ENCODE peak calls at places on chromosome 1, in five cellular contexts. One of them, this sample, is unnamed. For H3K36me3 and H3K27me3, the result is how much of the 10 kb centered on the place peaks cover.

GRCh38 chr1:234409328-234409727 is 36.1 kb downstream of the COA6 start:
- DNase-seq in hepatocyte: no peak
- DNase-seq in aorta: no peak
- DNase-seq in PC-3: no peak
- DNase-seq in endodermal cell: no peak
- DNase-seq in this sample: no peak

GRCh38 chr1:111197598-111198289 is 2.7 kb downstream of the DENND2D start:
- DNase-seq in hepatocyte: no peak
- DNase-seq in aorta: no peak
- DNase-seq in PC-3: peak
- DNase-seq in endodermal cell: peak
- DNase-seq in this sample: peak

GRCh38 chr1:66374561-66375111 is 159.3 kb upstream of the SGIP1 start:
- DNase-seq in hepatocyte: no peak
- DNase-seq in aorta: no peak
- DNase-seq in PC-3: peak
- DNase-seq in endodermal cell: no peak
- DNase-seq in this sample: peak

GRCh38 chr1:27885620-27886352 is 13.4 kb downstream of the THEMIS2 start:
- DNase-seq in hepatocyte: no peak
- DNase-seq in aorta: no peak
- DNase-seq in PC-3: no peak
- DNase-seq in endodermal cell: no peak
- DNase-seq in this sample: no peak

GRCh38 chr1:27455166-27455811 is 34.7 kb downstream of the WASF2 start:
- DNase-seq in hepatocyte: peak
- DNase-seq in aorta: no peak
- DNase-seq in PC-3: no peak
- DNase-seq in endodermal cell: no peak
- DNase-seq in this sample: no peak

GRCh38 chr1:94037392-94038229 is 83.3 kb downstream of the ABCA4 start:
- DNase-seq in hepatocyte: no peak
- DNase-seq in aorta: no peak
- DNase-seq in PC-3: peak
- DNase-seq in endodermal cell: no peak
- DNase-seq in this sample: no peak

GRCh38 chr1:67856921-67857320 is 23.7 kb upstream of the GNG12 start:
- DNase-seq in hepatocyte: no peak
- DNase-seq in aorta: no peak
- DNase-seq in PC-3: no peak
- DNase-seq in endodermal cell: no peak
- DNase-seq in this sample: no peak

GRCh38 chr1:108824051-108824450 is 32.8 kb downstream of the AKNAD1 start:
- DNase-seq in hepatocyte: no peak
- DNase-seq in aorta: no peak
- DNase-seq in PC-3: no peak
- DNase-seq in endodermal cell: no peak
- DNase-seq in this sample: no peak

DNA sequence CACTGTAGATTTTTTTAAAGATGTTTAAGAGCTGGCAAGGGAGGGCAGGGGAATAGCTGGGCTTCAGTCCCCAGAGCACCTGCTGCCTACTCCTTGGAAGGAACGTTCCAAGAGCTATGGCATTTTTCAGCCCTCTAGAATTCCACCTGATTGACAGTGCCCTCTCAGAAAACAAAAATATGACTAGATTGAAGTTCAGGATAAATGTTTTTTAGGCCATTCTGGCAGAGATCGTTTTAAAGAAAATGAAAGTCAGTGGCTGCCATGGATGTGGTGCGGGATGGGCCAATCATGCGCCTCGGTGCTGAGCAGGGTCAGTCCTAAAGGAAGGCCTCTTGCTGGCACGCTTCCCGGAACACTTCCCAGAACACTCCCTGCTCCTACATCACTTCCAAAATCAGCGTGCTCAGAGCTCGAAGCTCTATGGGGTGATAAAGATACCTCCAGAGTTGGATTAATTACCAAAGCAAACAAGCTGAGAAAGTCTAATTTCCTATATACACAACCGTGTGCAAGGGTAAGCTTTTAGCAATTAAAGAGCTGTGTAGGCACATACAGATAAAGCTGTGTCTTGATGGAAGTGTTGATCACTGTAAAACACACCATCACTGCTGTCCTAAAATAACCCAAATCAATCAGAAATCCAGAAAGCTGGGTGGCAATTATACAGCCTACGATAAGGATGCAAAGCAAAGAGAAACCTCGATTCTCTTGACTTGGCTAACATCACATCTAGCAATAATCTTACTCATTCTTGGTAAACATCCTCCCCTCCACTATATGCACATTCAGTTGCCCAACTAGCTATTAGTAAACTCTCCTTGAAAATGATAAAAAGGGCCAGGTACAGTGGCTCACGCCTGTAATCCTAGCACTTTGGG is 34.6 kb downstream of the TGFBR3 start:
- DNase-seq in hepatocyte: peak
- DNase-seq in aorta: peak
- DNase-seq in PC-3: peak
- DNase-seq in endodermal cell: no peak
- DNase-seq in this sample: peak
- H3K4me3 ChIP-seq in hepatocyte: no peak
- H3K4me3 ChIP-seq in aorta: peak
- H3K4me3 ChIP-seq in PC-3: peak
- H3K4me3 ChIP-seq in endodermal cell: no peak
- H3K4me3 ChIP-seq in this sample: no peak

GRCh38 chr1:36358514-36359084 is 27.1 kb downstream of the STK40 start:
- DNase-seq in hepatocyte: no peak
- DNase-seq in aorta: no peak
- DNase-seq in PC-3: no peak
- DNase-seq in endodermal cell: no peak
- DNase-seq in this sample: no peak
- H3K36me3 ChIP-seq in hepatocyte: under half
- H3K36me3 ChIP-seq in aorta: under half
- H3K36me3 ChIP-seq in PC-3: half or more
- H3K36me3 ChIP-seq in endodermal cell: half or more
- H3K36me3 ChIP-seq in this sample: half or more

GRCh38 chr1:201376464-201377374 is 761 bp downstream of the TNNT2 start:
- DNase-seq in hepatocyte: peak
- DNase-seq in aorta: no peak
- DNase-seq in PC-3: peak
- DNase-seq in endodermal cell: peak
- DNase-seq in this sample: no peak
- H3K27me3 ChIP-seq in hepatocyte: under half
- H3K27me3 ChIP-seq in aorta: under half
- H3K27me3 ChIP-seq in PC-3: under half
- H3K27me3 ChIP-seq in endodermal cell: under half
- H3K27me3 ChIP-seq in this sample: under half

GRCh38 chr1:21278898-21279819 is 11.1 kb downstream of the ECE1 start:
- DNase-seq in hepatocyte: no peak
- DNase-seq in aorta: no peak
- DNase-seq in PC-3: no peak
- DNase-seq in endodermal cell: no peak
- DNase-seq in this sample: no peak
- H3K4me3 ChIP-seq in hepatocyte: no peak
- H3K4me3 ChIP-seq in aorta: no peak
- H3K4me3 ChIP-seq in PC-3: no peak
- H3K4me3 ChIP-seq in endodermal cell: no peak
- H3K4me3 ChIP-seq in this sample: no peak

GRCh38 chr1:96741335-96741734 is 19.8 kb downstream of the PTBP2 start:
- DNase-seq in hepatocyte: no peak
- DNase-seq in aorta: no peak
- DNase-seq in PC-3: no peak
- DNase-seq in endodermal cell: no peak
- DNase-seq in this sample: no peak

GRCh38 chr1:96749618-96750017 is 28.0 kb downstream of the PTBP2 start:
- DNase-seq in hepatocyte: no peak
- DNase-seq in aorta: no peak
- DNase-seq in PC-3: no peak
- DNase-seq in endodermal cell: no peak
- DNase-seq in this sample: no peak

GRCh38 chr1:96748078-96748477 is 26.5 kb downstream of the PTBP2 start:
- DNase-seq in hepatocyte: no peak
- DNase-seq in aorta: no peak
- DNase-seq in PC-3: no peak
- DNase-seq in endodermal cell: no peak
- DNase-seq in this sample: no peak

GRCh38 chr1:96747565-96747964 is 26.0 kb downstream of the PTBP2 start:
- DNase-seq in hepatocyte: no peak
- DNase-seq in aorta: no peak
- DNase-seq in PC-3: no peak
- DNase-seq in endodermal cell: no peak
- DNase-seq in this sample: no peak

GRCh38 chr1:96746440-96747223 is 25.0 kb downstream of the PTBP2 start:
- DNase-seq in hepatocyte: no peak
- DNase-seq in aorta: no peak
- DNase-seq in PC-3: no peak
- DNase-seq in endodermal cell: no peak
- DNase-seq in this sample: no peak
- H3K36me3 ChIP-seq in hepatocyte: under half
- H3K36me3 ChIP-seq in aorta: under half
- H3K36me3 ChIP-seq in PC-3: under half
- H3K36me3 ChIP-seq in endodermal cell: under half
- H3K36me3 ChIP-seq in this sample: under half

GRCh38 chr1:25572708-25573590 is 29.5 kb downstream of the LDLRAP1 start:
- DNase-seq in hepatocyte: peak
- DNase-seq in aorta: no peak
- DNase-seq in PC-3: peak
- DNase-seq in endodermal cell: peak
- DNase-seq in this sample: peak

GRCh38 chr1:25572107-25572506 is 28.7 kb downstream of the LDLRAP1 start:
- DNase-seq in hepatocyte: no peak
- DNase-seq in aorta: no peak
- DNase-seq in PC-3: no peak
- DNase-seq in endodermal cell: no peak
- DNase-seq in this sample: no peak

GRCh38 chr1:25573961-25574360 is 30.6 kb downstream of the LDLRAP1 start:
- DNase-seq in hepatocyte: no peak
- DNase-seq in aorta: no peak
- DNase-seq in PC-3: no peak
- DNase-seq in endodermal cell: peak
- DNase-seq in this sample: no peak

GRCh38 chr1:25575191-25575590 is 31.8 kb downstream of the LDLRAP1 start:
- DNase-seq in hepatocyte: no peak
- DNase-seq in aorta: no peak
- DNase-seq in PC-3: peak
- DNase-seq in endodermal cell: no peak
- DNase-seq in this sample: no peak

GRCh38 chr1:25573591-25573930 is 30.2 kb downstream of the LDLRAP1 start:
- DNase-seq in hepatocyte: peak
- DNase-seq in aorta: no peak
- DNase-seq in PC-3: peak
- DNase-seq in endodermal cell: peak
- DNase-seq in this sample: no peak
- H3K27me3 ChIP-seq in hepatocyte: under half
- H3K27me3 ChIP-seq in aorta: under half
- H3K27me3 ChIP-seq in PC-3: under half
- H3K27me3 ChIP-seq in endodermal cell: under half
- H3K27me3 ChIP-seq in this sample: under half

GRCh38 chr1:24992761-24993211 is 62.7 kb upstream of the RUNX3 start:
- DNase-seq in hepatocyte: no peak
- DNase-seq in aorta: peak
- DNase-seq in PC-3: no peak
- DNase-seq in endodermal cell: no peak
- DNase-seq in this sample: no peak
- H3K4me3 ChIP-seq in hepatocyte: no peak
- H3K4me3 ChIP-seq in aorta: no peak
- H3K4me3 ChIP-seq in PC-3: no peak
- H3K4me3 ChIP-seq in endodermal cell: no peak
- H3K4me3 ChIP-seq in this sample: no peak

GRCh38 chr1:19306941-19307340 is 5.0 kb downstream of the AKR7A2 start:
- DNase-seq in hepatocyte: no peak
- DNase-seq in aorta: no peak
- DNase-seq in PC-3: no peak
- DNase-seq in endodermal cell: no peak
- DNase-seq in this sample: no peak
- H3K36me3 ChIP-seq in hepatocyte: under half
- H3K36me3 ChIP-seq in aorta: under half
- H3K36me3 ChIP-seq in PC-3: under half
- H3K36me3 ChIP-seq in endodermal cell: half or more
- H3K36me3 ChIP-seq in this sample: under half

DNA sequence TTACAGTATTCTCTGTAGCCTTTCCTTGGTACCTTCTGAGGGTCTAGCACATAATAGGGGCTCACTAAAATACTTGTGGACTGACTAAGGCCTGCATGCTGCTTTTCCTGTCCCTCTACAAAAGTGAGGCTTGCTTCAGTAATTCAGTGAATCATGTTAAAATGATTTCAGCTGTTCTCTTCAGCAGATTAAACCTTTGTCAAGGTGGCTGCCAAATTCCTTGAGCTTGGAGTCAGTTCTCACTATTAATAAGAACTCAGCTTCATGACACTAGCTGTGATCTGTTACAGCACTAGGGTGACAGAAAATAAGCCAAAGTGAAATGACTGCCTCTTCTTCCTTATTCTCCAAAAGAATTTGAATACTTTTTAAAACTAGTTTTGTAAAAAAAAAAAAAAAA is 128.8 kb downstream of the KCNN3 start:
- DNase-seq in hepatocyte: no peak
- DNase-seq in aorta: no peak
- DNase-seq in PC-3: no peak
- DNase-seq in endodermal cell: no peak
- DNase-seq in this sample: no peak
- H3K27me3 ChIP-seq in hepatocyte: under half
- H3K27me3 ChIP-seq in aorta: under half
- H3K27me3 ChIP-seq in PC-3: half or more
- H3K27me3 ChIP-seq in endodermal cell: under half
- H3K27me3 ChIP-seq in this sample: under half